ENCODE peak calls at places on chromosomes 2 and 18, in five cellular contexts. One of them, this sample, is unnamed.

GRCh38 chr2:37376421-37377186 is 32.2 kb downstream of the QPCT start:
- DNase-seq in A549: no peak
- DNase-seq in HCT116: peak; percentile 60
- DNase-seq in K562: no peak
- DNase-seq in GM12878: peak; percentile 78
- DNase-seq in this sample: no peak

GRCh38 chr2:154455871-154456270 is 242.6 kb upstream of the KCNJ3 start:
- DNase-seq in A549: no peak
- DNase-seq in HCT116: no peak
- DNase-seq in K562: no peak
- DNase-seq in GM12878: no peak
- DNase-seq in this sample: no peak

GRCh38 chr2:158729873-158730620 is 65.1 kb upstream of the DAPL1 start:
- DNase-seq in A549: no peak
- DNase-seq in HCT116: no peak
- DNase-seq in K562: no peak
- DNase-seq in GM12878: no peak
- DNase-seq in this sample: no peak

GRCh38 chr2:164178835-164179470 is 442.3 kb downstream of the GRB14 start:
- DNase-seq in A549: no peak
- DNase-seq in HCT116: no peak
- DNase-seq in K562: no peak
- DNase-seq in GM12878: no peak
- DNase-seq in this sample: no peak

GRCh38 chr2:118223487-118224136 is 135.3 kb downstream of the INSIG2 start:
- DNase-seq in A549: no peak
- DNase-seq in HCT116: no peak
- DNase-seq in K562: no peak
- DNase-seq in GM12878: no peak
- DNase-seq in this sample: no peak

GRCh38 chr2:106028192-106028591 is 165.9 kb downstream of the UXS1 start:
- DNase-seq in A549: no peak
- DNase-seq in HCT116: no peak
- DNase-seq in K562: no peak
- DNase-seq in GM12878: no peak
- DNase-seq in this sample: no peak

GRCh38 chr2:237513693-237514092 is 26.6 kb downstream of the MLPH start:
- DNase-seq in A549: no peak
- DNase-seq in HCT116: no peak
- DNase-seq in K562: no peak
- DNase-seq in GM12878: no peak
- DNase-seq in this sample: no peak

GRCh38 chr2:37625156-37625555 is 46.3 kb downstream of the CDC42EP3 start:
- DNase-seq in A549: no peak
- DNase-seq in HCT116: no peak
- DNase-seq in K562: no peak
- DNase-seq in GM12878: no peak
- DNase-seq in this sample: no peak

GRCh38 chr18:35038881-35039491 is 2.2 kb upstream of the MAPRE2 start:
- DNase-seq in A549: no peak
- DNase-seq in HCT116: no peak
- DNase-seq in K562: no peak
- DNase-seq in GM12878: no peak
- DNase-seq in this sample: no peak

GRCh38 chr2:109171444-109172334 is 42.7 kb downstream of the SH3RF3 start:
- DNase-seq in A549: peak; percentile 16
- DNase-seq in HCT116: no peak
- DNase-seq in K562: no peak
- DNase-seq in GM12878: no peak
- DNase-seq in this sample: no peak

GRCh38 chr2:236748801-236749200 is 179.2 kb downstream of the ACKR3 start:
- DNase-seq in A549: no peak
- DNase-seq in HCT116: no peak
- DNase-seq in K562: no peak
- DNase-seq in GM12878: no peak
- DNase-seq in this sample: no peak

GRCh38 chr2:81670885-81671284 is 1366.3 kb upstream of the LRRTM1 start:
- DNase-seq in A549: no peak
- DNase-seq in HCT116: no peak
- DNase-seq in K562: no peak
- DNase-seq in GM12878: no peak
- DNase-seq in this sample: no peak

GRCh38 chr2:81675651-81676050 is 1371.1 kb upstream of the LRRTM1 start:
- DNase-seq in A549: no peak
- DNase-seq in HCT116: no peak
- DNase-seq in K562: no peak
- DNase-seq in GM12878: no peak
- DNase-seq in this sample: no peak

GRCh38 chr2:81672923-81673322 is 1368.4 kb upstream of the LRRTM1 start:
- DNase-seq in A549: no peak
- DNase-seq in HCT116: no peak
- DNase-seq in K562: no peak
- DNase-seq in GM12878: no peak
- DNase-seq in this sample: no peak
- TF ChIP-seq REST in A549: no peak
- TF ChIP-seq REST in HCT116: no peak
- TF ChIP-seq REST in K562: no peak
- TF ChIP-seq REST in GM12878: no peak
- TF ChIP-seq REST in this sample: no peak

DNA sequence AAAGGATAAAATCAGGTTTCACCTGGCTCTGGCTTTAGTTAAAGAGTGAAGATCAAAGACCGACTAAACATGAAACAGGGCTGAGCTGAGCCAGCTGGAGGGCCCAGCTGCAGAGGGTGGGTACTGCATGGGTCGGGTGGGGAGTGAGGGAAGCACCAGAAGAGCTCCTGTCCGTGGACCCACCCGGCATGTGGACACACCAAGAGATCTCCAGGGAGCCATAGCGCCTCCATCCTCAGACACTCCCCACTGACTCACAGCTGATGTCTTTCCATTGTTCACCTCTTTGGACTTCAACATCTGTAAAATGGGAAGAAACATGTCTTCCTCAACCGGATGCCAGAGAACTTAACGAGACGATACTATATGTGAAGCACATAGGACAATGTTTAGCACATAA is 178.3 kb upstream of the KLHL29 start:
- DNase-seq in A549: no peak
- DNase-seq in HCT116: no peak
- DNase-seq in K562: no peak
- DNase-seq in GM12878: no peak
- DNase-seq in this sample: no peak
- H3K9me3 ChIP-seq in A549: no peaks in the 10 kb centered on the region
- H3K9me3 ChIP-seq in HCT116: no peaks in the 10 kb centered on the region
- H3K9me3 ChIP-seq in K562: no peaks in the 10 kb centered on the region
- H3K9me3 ChIP-seq in GM12878: no peaks in the 10 kb centered on the region
- H3K9me3 ChIP-seq in this sample: no peaks in the 10 kb centered on the region

DNA sequence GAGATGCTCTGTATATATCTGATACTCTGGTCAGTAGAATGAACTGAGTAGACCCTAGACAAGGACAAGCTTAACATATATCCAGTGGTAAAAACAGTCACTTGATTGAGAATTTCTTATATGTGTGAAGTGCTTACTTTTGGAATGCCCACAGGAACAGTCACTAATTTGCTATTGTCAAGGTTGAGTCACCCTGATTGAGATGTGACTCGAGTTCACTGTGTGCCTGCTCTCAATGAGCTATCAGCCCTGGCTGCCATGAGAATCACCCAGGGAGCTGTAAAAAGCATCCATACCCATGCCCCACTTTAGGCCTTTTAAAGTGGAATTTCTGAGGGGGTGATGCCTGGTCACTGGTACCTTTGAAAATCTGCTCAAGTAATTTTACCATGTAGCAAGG is 283.7 kb downstream of the SUCLG1 start:
- DNase-seq in A549: no peak
- DNase-seq in HCT116: no peak
- DNase-seq in K562: no peak
- DNase-seq in GM12878: no peak
- DNase-seq in this sample: no peak
- TF ChIP-seq REST in A549: no peak
- TF ChIP-seq REST in HCT116: no peak
- TF ChIP-seq REST in K562: no peak
- TF ChIP-seq REST in GM12878: no peak
- TF ChIP-seq REST in this sample: no peak

DNA sequence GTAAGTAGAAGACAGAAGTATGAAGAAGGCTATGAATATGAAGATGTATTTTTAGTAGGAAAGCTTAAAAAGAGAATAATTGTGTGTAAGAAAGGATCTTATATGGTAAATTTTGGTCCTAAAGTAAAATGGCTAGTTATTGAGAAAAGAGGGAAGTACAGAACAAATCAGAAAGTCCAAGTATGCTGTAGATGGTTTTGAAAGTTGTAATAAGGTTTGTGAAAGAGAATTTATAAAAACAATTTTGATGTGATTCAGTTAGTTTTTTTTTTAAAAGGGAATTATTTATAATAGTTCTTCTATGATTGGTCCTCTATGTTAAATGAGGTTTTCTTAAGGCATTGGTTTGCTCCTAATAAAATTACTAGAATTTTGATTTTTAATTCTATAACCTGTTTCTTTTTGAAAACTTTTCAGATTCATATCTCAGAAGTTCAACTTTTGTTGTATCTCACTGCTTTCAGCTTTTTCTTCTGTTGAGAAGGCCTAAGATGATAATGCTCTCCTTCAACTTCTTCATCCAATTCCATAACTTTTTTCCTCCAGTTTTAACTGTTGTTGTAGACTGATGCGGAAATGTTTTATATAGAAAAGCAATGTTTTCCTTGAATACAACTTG is 322.7 kb downstream of the NOL4 start:
- DNase-seq in A549: no peak
- DNase-seq in HCT116: no peak
- DNase-seq in K562: no peak
- DNase-seq in GM12878: no peak
- DNase-seq in this sample: no peak
- H3K9me3 ChIP-seq in A549: no peaks in the 10 kb centered on the region
- H3K9me3 ChIP-seq in HCT116: peaks cover 34% of the 10 kb centered on the region
- H3K9me3 ChIP-seq in K562: no peaks in the 10 kb centered on the region
- H3K9me3 ChIP-seq in GM12878: no peaks in the 10 kb centered on the region
- H3K9me3 ChIP-seq in this sample: peaks cover 25% of the 10 kb centered on the region

GRCh38 chr18:41134426-41134825 is 820.6 kb upstream of the PIK3C3 start:
- DNase-seq in A549: no peak
- DNase-seq in HCT116: no peak
- DNase-seq in K562: no peak
- DNase-seq in GM12878: no peak
- DNase-seq in this sample: no peak
- TF ChIP-seq REST in A549: no peak
- TF ChIP-seq REST in HCT116: no peak
- TF ChIP-seq REST in K562: no peak
- TF ChIP-seq REST in GM12878: no peak
- TF ChIP-seq REST in this sample: no peak

GRCh38 chr2:239747771-239748170 is 277.4 kb downstream of the NDUFA10 start:
- DNase-seq in A549: no peak
- DNase-seq in HCT116: no peak
- DNase-seq in K562: no peak
- DNase-seq in GM12878: no peak
- DNase-seq in this sample: no peak

GRCh38 chr2:239750045-239750835 is 274.9 kb downstream of the NDUFA10 start:
- DNase-seq in A549: no peak
- DNase-seq in HCT116: no peak
- DNase-seq in K562: no peak
- DNase-seq in GM12878: no peak
- DNase-seq in this sample: no peak

GRCh38 chr2:239749272-239749873 is 275.8 kb downstream of the NDUFA10 start:
- DNase-seq in A549: no peak
- DNase-seq in HCT116: no peak
- DNase-seq in K562: no peak
- DNase-seq in GM12878: no peak
- DNase-seq in this sample: no peak

GRCh38 chr2:239747274-239747673 is 277.9 kb downstream of the NDUFA10 start:
- DNase-seq in A549: no peak
- DNase-seq in HCT116: no peak
- DNase-seq in K562: no peak
- DNase-seq in GM12878: no peak
- DNase-seq in this sample: no peak

GRCh38 chr2:239748811-239749210 is 276.3 kb downstream of the NDUFA10 start:
- DNase-seq in A549: no peak
- DNase-seq in HCT116: no peak
- DNase-seq in K562: no peak
- DNase-seq in GM12878: no peak
- DNase-seq in this sample: no peak
- H3K9me3 ChIP-seq in A549: no peaks in the 10 kb centered on the region
- H3K9me3 ChIP-seq in HCT116: no peaks in the 10 kb centered on the region
- H3K9me3 ChIP-seq in K562: no peaks in the 10 kb centered on the region
- H3K9me3 ChIP-seq in GM12878: no peaks in the 10 kb centered on the region
- H3K9me3 ChIP-seq in this sample: no peaks in the 10 kb centered on the region